ENCODE peak calls at places on chromosomes 1 and 21, in seven cellular contexts. B is HCT116, G is tibial nerve, W is A549, H is IMR-90, K is ovary, O is stomach. M is an unnamed sample.
A peak's percentile ranks its signal among the peaks of the same experiment; 100 is the strongest.

GRCh38 chr1:18344755-18345154 is 136.0 kb upstream of the KLHDC7A start:
- DNase-seq in B (no peak), G (no peak), W (no peak), H (no peak), K (no peak), O (no peak), M (no peak)

GRCh38 chr1:106952766-106953165 is 103.7 kb upstream of the PRMT6 start:
- DNase-seq in B (no peak), G (no peak), W (no peak), H (peak; percentile 3), K (no peak), O (no peak), M (no peak)

GRCh38 chr1:34176830-34177613 is at the start of gene C1orf94:
- DNase-seq in B (no peak), G (no peak), W (no peak), H (no peak), K (no peak), O (no peak), M (no peak)

GRCh38 chr1:54955359-54955758 is 25.1 kb upstream of the TMEM61 start:
- DNase-seq in B (no peak), G (no peak), W (no peak), H (peak; percentile 48), K (no peak), O (no peak), M (no peak)

GRCh38 chr1:56983484-56983883 is 17.7 kb upstream of the C8B start:
- DNase-seq in B (no peak), G (no peak), W (no peak), H (no peak), K (no peak), O (no peak), M (no peak)

GRCh38 chr1:78003070-78003751 is 1.5 kb upstream of the DNAJB4 start:
- DNase-seq in B (no peak), G (no peak), W (no peak), H (no peak), K (no peak), O (no peak), M (no peak)

GRCh38 chr1:33346921-33347649 is 26.2 kb upstream of the A3GALT2 start:
- DNase-seq in B (peak; percentile 40), G (no peak), W (peak; percentile 33), H (peak; percentile 94), K (no peak), O (peak; percentile 50), M (no peak)

GRCh38 chr1:200337410-200337809 is 72.4 kb downstream of the ZNF281 start:
- DNase-seq in B (no peak), G (no peak), W (no peak), H (no peak), K (no peak), O (no peak), M (no peak)

GRCh38 chr1:109661391-109661790 is 5.5 kb downstream of the GSTM4 start:
- DNase-seq in B (no peak), G (no peak), W (no peak), H (no peak), K (no peak), O (no peak), M (peak; percentile 81)

GRCh38 chr1:145891143-145891542 is 5.5 kb upstream of the ANKRD35 start:
- DNase-seq in B (no peak), G (no peak), W (no peak), H (peak; percentile 17), K (no peak), O (peak; percentile 67), M (no peak)

GRCh38 chr21:42865361-42866160 is 13.8 kb downstream of the WDR4 start:
- DNase-seq in B (no peak), G (no peak), W (no peak), H (no peak), K (peak; percentile 26), O (no peak), M (no peak)

GRCh38 chr1:90201467-90202358 is 206.8 kb downstream of the ZNF326 start:
- DNase-seq in B (no peak), G (no peak), W (no peak), H (peak; percentile 63), K (no peak), O (peak; percentile 50), M (no peak)

GRCh38 chr1:62508187-62508758 is 71.4 kb downstream of the USP1 start:
- DNase-seq in B (peak; percentile 33), G (peak; percentile 56), W (peak; percentile 7), H (peak; percentile 65), K (no peak), O (no peak), M (no peak)

GRCh38 chr1:30410153-30410851 is 313.1 kb downstream of the MATN1 start:
- DNase-seq in B (no peak), G (peak; percentile 1), W (no peak), H (no peak), K (peak; percentile 2), O (peak; percentile 17), M (peak; percentile 84)

GRCh38 chr1:40389871-40390560 is 16.5 kb downstream of the SMAP2 start:
- DNase-seq in B (no peak), G (peak; percentile 71), W (no peak), H (peak; percentile 93), K (no peak), O (peak; percentile 53), M (no peak)

GRCh38 chr1:43978264-43978550 is 803 bp upstream of the B4GALT2 start:
- DNase-seq in B (no peak), G (no peak), W (no peak), H (no peak), K (no peak), O (no peak), M (no peak)

GRCh38 chr1:54377040-54377691 is 29.0 kb downstream of the SSBP3 start:
- DNase-seq in B (no peak), G (no peak), W (no peak), H (peak; percentile 54), K (peak; percentile 48), O (peak; percentile 61), M (no peak)

GRCh38 chr1:103561612-103562395 is 9.6 kb upstream of the AMY2B start:
- DNase-seq in B (no peak), G (no peak), W (no peak), H (no peak), K (no peak), O (no peak), M (no peak)

GRCh38 chr1:234842726-234843641 is 233.0 kb upstream of the IRF2BP2 start:
- DNase-seq in B (no peak), G (no peak), W (no peak), H (peak; percentile 27), K (no peak), O (no peak), M (no peak)

GRCh38 chr1:209937996-209938959 is at the start of gene SYT14:
- DNase-seq in B (no peak), G (no peak), W (peak; percentile 8), H (peak; percentile 25), K (no peak), O (no peak), M (no peak)

GRCh38 chr21:36489103-36489785 is 9.3 kb upstream of the CLDN14 start:
- DNase-seq in B (no peak), G (no peak), W (no peak), H (no peak), K (no peak), O (no peak), M (no peak)

GRCh38 chr1:151912973-151913372 is 3.7 kb upstream of the THEM4 start:
- DNase-seq in B (no peak), G (no peak), W (no peak), H (no peak), K (no peak), O (no peak), M (no peak)

GRCh38 chr1:151905070-151905442 is 4.3 kb downstream of the THEM4 start:
- DNase-seq in B (no peak), G (no peak), W (no peak), H (no peak), K (peak; percentile 20), O (no peak), M (no peak)

GRCh38 chr1:151907363-151908139 is 1.8 kb downstream of the THEM4 start:
- DNase-seq in B (peak; percentile 31), G (no peak), W (no peak), H (no peak), K (no peak), O (no peak), M (no peak)

GRCh38 chr1:151909167-151910149 is at the start of gene THEM4:
- DNase-seq in B (peak; percentile 92), G (peak; percentile 95), W (peak; percentile 95), H (peak; percentile 96), K (peak; percentile 97), O (peak; percentile 98), M (peak; percentile 99)

GRCh38 chr1:151908228-151908691 is 1.1 kb downstream of the THEM4 start:
- DNase-seq in B (peak; percentile 43), G (no peak), W (no peak), H (peak; percentile 24), K (no peak), O (no peak), M (no peak)
- H3K9me3 ChIP-seq in B (peaks cover 8% of the 10 kb centered on the region), G (peaks cover 9% of the 10 kb centered on the region), W (peaks cover 20% of the 10 kb centered on the region), H (peaks cover 5% of the 10 kb centered on the region), K (no peaks in the 10 kb centered on the region), O (no peaks in the 10 kb centered on the region), M (no peaks in the 10 kb centered on the region)

DNA sequence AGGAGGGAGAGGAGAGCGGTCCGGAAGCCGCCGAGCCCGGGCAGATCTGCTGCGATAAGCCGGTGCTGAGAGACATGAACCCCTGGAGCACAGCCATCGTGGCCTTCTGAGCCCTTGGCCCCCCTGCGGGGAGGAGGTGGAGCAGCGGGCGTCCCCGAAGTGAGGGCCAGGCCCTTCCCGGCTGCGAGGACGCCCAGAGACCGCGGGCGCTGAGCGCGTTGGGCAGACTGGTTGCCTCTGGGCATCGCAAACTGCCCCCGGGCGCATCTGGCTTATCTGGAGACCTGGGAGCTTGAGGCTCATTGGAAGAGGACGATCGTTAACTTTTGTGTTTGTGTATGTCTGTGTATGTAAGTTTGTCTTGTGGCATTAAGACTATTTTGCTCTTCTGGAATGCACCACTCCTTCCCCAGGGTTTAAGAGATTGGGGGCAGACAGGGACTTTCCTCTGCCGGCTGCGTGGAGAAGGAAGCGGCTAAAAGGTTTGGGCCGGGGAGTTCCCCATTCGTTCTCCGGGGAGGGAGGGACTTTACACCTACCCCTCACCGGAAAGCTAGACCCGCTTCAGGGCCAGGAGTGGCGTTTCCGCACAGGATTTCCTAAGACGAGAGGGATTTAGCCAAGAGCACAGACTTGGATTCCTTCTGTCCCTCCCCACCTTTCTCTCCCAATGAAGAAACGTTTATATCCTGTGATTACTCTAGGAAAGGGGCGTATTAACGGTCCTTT is 1.4 kb downstream of the IER5 start:
- DNase-seq in B (no peak), G (peak; percentile 57), W (no peak), H (peak; percentile 65), K (peak; percentile 44), O (peak; percentile 64), M (peak; percentile 95)
- TF ChIP-seq POLR2A in B (no peak), G (peak; percentile 36), W (no peak), H (peak; percentile 22), K (no peak), O (no peak), M (peak; percentile 35)

GRCh38 chr1:6483761-6484117 is 7.7 kb downstream of the PLEKHG5 start:
- DNase-seq in B (no peak), G (no peak), W (no peak), H (no peak), K (no peak), O (no peak), M (no peak)
- H3K27ac ChIP-seq in B (no peak overlapping the region), G (no peak overlapping the region), W (no peak overlapping the region), H (no peak overlapping the region), K (no peak overlapping the region), O (no peak overlapping the region), M (no peak overlapping the region)

DNA sequence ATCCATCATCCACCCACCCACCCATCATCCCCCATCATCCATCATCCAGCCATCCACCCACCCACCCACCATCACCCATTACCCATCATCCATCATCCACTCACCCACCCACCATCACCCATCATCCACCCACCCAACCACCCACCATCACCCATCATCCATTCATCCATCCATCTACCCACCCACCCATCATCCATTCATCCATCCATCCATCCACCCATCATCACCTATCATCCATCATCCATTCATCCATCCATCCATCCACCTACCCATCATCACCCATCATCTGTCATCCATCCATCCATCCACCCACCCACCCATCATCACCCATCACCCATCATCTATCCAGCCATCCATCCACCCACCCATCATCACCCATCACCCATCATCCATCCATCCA is 81.5 kb downstream of the ADARB1 start:
- DNase-seq in B (no peak), G (no peak), W (no peak), H (no peak), K (no peak), O (peak; percentile 9), M (no peak)
- H3K9me3 ChIP-seq in B (no peaks in the 10 kb centered on the region), G (no peaks in the 10 kb centered on the region), W (no peaks in the 10 kb centered on the region), H (no peaks in the 10 kb centered on the region), K (no peaks in the 10 kb centered on the region), O (no peaks in the 10 kb centered on the region), M (no peaks in the 10 kb centered on the region)